ENCODE peak calls at places on chromosome 11, in five cellular contexts. One of them, this sample, is unnamed.
A peak's percentile ranks its signal among the peaks of the same experiment; 100 is the strongest.

GRCh38 chr11:78449866-78450265 is 32.2 kb upstream of the GAB2 start:
- DNase-seq in HuH-7.5: no peak
- DNase-seq in GM04504: no peak
- DNase-seq in lung: no peak
- DNase-seq in effector memory CD4-positive, alpha-beta T cell: no peak
- DNase-seq in this sample: no peak

GRCh38 chr11:35298369-35298768 is 121.0 kb downstream of the SLC1A2 start:
- DNase-seq in HuH-7.5: no peak
- DNase-seq in GM04504: no peak
- DNase-seq in lung: no peak
- DNase-seq in effector memory CD4-positive, alpha-beta T cell: no peak
- DNase-seq in this sample: no peak

GRCh38 chr11:57248780-57249383 is 11.8 kb upstream of the APLNR start:
- DNase-seq in HuH-7.5: peak; percentile 30
- DNase-seq in GM04504: peak; percentile 41
- DNase-seq in lung: peak; percentile 48
- DNase-seq in effector memory CD4-positive, alpha-beta T cell: no peak
- DNase-seq in this sample: peak; percentile 80

GRCh38 chr11:83002522-83002921 is 69.2 kb downstream of the RAB30 start:
- DNase-seq in HuH-7.5: no peak
- DNase-seq in GM04504: no peak
- DNase-seq in lung: no peak
- DNase-seq in effector memory CD4-positive, alpha-beta T cell: no peak
- DNase-seq in this sample: no peak

GRCh38 chr11:44960200-44960845 is 9.6 kb upstream of the TP53I11 start:
- DNase-seq in HuH-7.5: no peak
- DNase-seq in GM04504: no peak
- DNase-seq in lung: no peak
- DNase-seq in effector memory CD4-positive, alpha-beta T cell: no peak
- DNase-seq in this sample: no peak

GRCh38 chr11:90229791-90230190 is 6.9 kb upstream of the CHORDC1 start:
- DNase-seq in HuH-7.5: no peak
- DNase-seq in GM04504: no peak
- DNase-seq in lung: no peak
- DNase-seq in effector memory CD4-positive, alpha-beta T cell: no peak
- DNase-seq in this sample: no peak

GRCh38 chr11:67418476-67419281 is 3.2 kb downstream of the CARNS1 start:
- DNase-seq in HuH-7.5: no peak
- DNase-seq in GM04504: no peak
- DNase-seq in lung: no peak
- DNase-seq in effector memory CD4-positive, alpha-beta T cell: no peak
- DNase-seq in this sample: no peak

GRCh38 chr11:11841121-11841604 is 609 bp upstream of the USP47 start:
- DNase-seq in HuH-7.5: peak; percentile 36
- DNase-seq in GM04504: no peak
- DNase-seq in lung: peak; percentile 33
- DNase-seq in effector memory CD4-positive, alpha-beta T cell: no peak
- DNase-seq in this sample: peak; percentile 49

GRCh38 chr11:64062185-64063039 is 26.7 kb downstream of the FLRT1 start:
- DNase-seq in HuH-7.5: no peak
- DNase-seq in GM04504: no peak
- DNase-seq in lung: no peak
- DNase-seq in effector memory CD4-positive, alpha-beta T cell: no peak
- DNase-seq in this sample: no peak

GRCh38 chr11:122202951-122203456 is 87.0 kb upstream of the BLID start:
- DNase-seq in HuH-7.5: peak; percentile 33
- DNase-seq in GM04504: no peak
- DNase-seq in lung: peak; percentile 70
- DNase-seq in effector memory CD4-positive, alpha-beta T cell: no peak
- DNase-seq in this sample: peak; percentile 72

GRCh38 chr11:119773016-119773415 is 44.0 kb upstream of the NECTIN1 start:
- DNase-seq in HuH-7.5: no peak
- DNase-seq in GM04504: no peak
- DNase-seq in lung: no peak
- DNase-seq in effector memory CD4-positive, alpha-beta T cell: no peak
- DNase-seq in this sample: no peak

GRCh38 chr11:32610926-32611325 is 27.3 kb downstream of the EIF3M start:
- DNase-seq in HuH-7.5: no peak
- DNase-seq in GM04504: no peak
- DNase-seq in lung: no peak
- DNase-seq in effector memory CD4-positive, alpha-beta T cell: no peak
- DNase-seq in this sample: no peak

GRCh38 chr11:83656931-83657330 is 370.8 kb upstream of the CCDC90B start:
- DNase-seq in HuH-7.5: no peak
- DNase-seq in GM04504: no peak
- DNase-seq in lung: no peak
- DNase-seq in effector memory CD4-positive, alpha-beta T cell: no peak
- DNase-seq in this sample: no peak

GRCh38 chr11:129699711-129700304 is 115.8 kb upstream of the TMEM45B start:
- DNase-seq in HuH-7.5: no peak
- DNase-seq in GM04504: no peak
- DNase-seq in lung: no peak
- DNase-seq in effector memory CD4-positive, alpha-beta T cell: no peak
- DNase-seq in this sample: no peak

GRCh38 chr11:105524286-105524685 is 85.6 kb upstream of the GRIA4 start:
- DNase-seq in HuH-7.5: no peak
- DNase-seq in GM04504: no peak
- DNase-seq in lung: no peak
- DNase-seq in effector memory CD4-positive, alpha-beta T cell: no peak
- DNase-seq in this sample: no peak

GRCh38 chr11:33801821-33802413 is 27.6 kb upstream of the FBXO3 start:
- DNase-seq in HuH-7.5: no peak
- DNase-seq in GM04504: no peak
- DNase-seq in lung: no peak
- DNase-seq in effector memory CD4-positive, alpha-beta T cell: no peak
- DNase-seq in this sample: no peak

GRCh38 chr11:125376117-125376516 is 119.9 kb downstream of the FEZ1 start:
- DNase-seq in HuH-7.5: no peak
- DNase-seq in GM04504: no peak
- DNase-seq in lung: no peak
- DNase-seq in effector memory CD4-positive, alpha-beta T cell: no peak
- DNase-seq in this sample: no peak

GRCh38 chr11:19810852-19811251 is 98.2 kb downstream of the NAV2 start:
- DNase-seq in HuH-7.5: no peak
- DNase-seq in GM04504: no peak
- DNase-seq in lung: no peak
- DNase-seq in effector memory CD4-positive, alpha-beta T cell: no peak
- DNase-seq in this sample: no peak

GRCh38 chr11:47991266-47991830 is 11.0 kb downstream of the PTPRJ start:
- DNase-seq in HuH-7.5: no peak
- DNase-seq in GM04504: no peak
- DNase-seq in lung: peak; percentile 52
- DNase-seq in effector memory CD4-positive, alpha-beta T cell: no peak
- DNase-seq in this sample: no peak

GRCh38 chr11:117456027-117456720 is 128.5 kb downstream of the CEP164 start:
- DNase-seq in HuH-7.5: no peak
- DNase-seq in GM04504: no peak
- DNase-seq in lung: no peak
- DNase-seq in effector memory CD4-positive, alpha-beta T cell: no peak
- DNase-seq in this sample: no peak

GRCh38 chr11:17000987-17001386 is 13.2 kb downstream of the PLEKHA7 start:
- DNase-seq in HuH-7.5: no peak
- DNase-seq in GM04504: no peak
- DNase-seq in lung: no peak
- DNase-seq in effector memory CD4-positive, alpha-beta T cell: no peak
- DNase-seq in this sample: no peak